ENCODE peak calls at places on chromosome 13, in five cellular contexts. One of them, this sample, is unnamed.
A peak's percentile ranks its signal among the peaks of the same experiment; 100 is the strongest.

GRCh38 chr13:95275322-95276118 is 25.7 kb downstream of the ABCC4 start:
- DNase-seq in neuronal stem cell: no peak
- DNase-seq in H9: no peak
- DNase-seq in mesenchymal stem cell: peak; percentile 73
- DNase-seq in H1: no peak
- DNase-seq in this sample: peak; percentile 17

GRCh38 chr13:105665284-105665683 is 870.2 kb downstream of the EFNB2 start:
- DNase-seq in neuronal stem cell: no peak
- DNase-seq in H9: no peak
- DNase-seq in mesenchymal stem cell: peak; percentile 58
- DNase-seq in H1: no peak
- DNase-seq in this sample: peak; percentile 17

GRCh38 chr13:40668335-40668734 is 1.9 kb upstream of the FOXO1 start:
- DNase-seq in neuronal stem cell: no peak
- DNase-seq in H9: peak; percentile 64
- DNase-seq in mesenchymal stem cell: peak; percentile 38
- DNase-seq in H1: no peak
- DNase-seq in this sample: peak; percentile 36

GRCh38 chr13:109698779-109699178 is 87.6 kb downstream of the IRS2 start:
- DNase-seq in neuronal stem cell: no peak
- DNase-seq in H9: no peak
- DNase-seq in mesenchymal stem cell: peak; percentile 78
- DNase-seq in H1: no peak
- DNase-seq in this sample: no peak

GRCh38 chr13:113151745-113152707 is 6.4 kb upstream of the PROZ start:
- DNase-seq in neuronal stem cell: no peak
- DNase-seq in H9: peak; percentile 28
- DNase-seq in mesenchymal stem cell: peak; percentile 71
- DNase-seq in H1: peak; percentile 53
- DNase-seq in this sample: no peak

GRCh38 chr13:99027260-99027659 is 49.4 kb upstream of the DOCK9 start:
- DNase-seq in neuronal stem cell: no peak
- DNase-seq in H9: no peak
- DNase-seq in mesenchymal stem cell: no peak
- DNase-seq in H1: no peak
- DNase-seq in this sample: no peak

GRCh38 chr13:20940083-20940482 is 37.5 kb upstream of the XPO4 start:
- DNase-seq in neuronal stem cell: no peak
- DNase-seq in H9: no peak
- DNase-seq in mesenchymal stem cell: peak; percentile 78
- DNase-seq in H1: no peak
- DNase-seq in this sample: peak; percentile 99

GRCh38 chr13:27404680-27405079 is 19.7 kb upstream of the GTF3A start:
- DNase-seq in neuronal stem cell: no peak
- DNase-seq in H9: no peak
- DNase-seq in mesenchymal stem cell: no peak
- DNase-seq in H1: no peak
- DNase-seq in this sample: no peak

GRCh38 chr13:76307157-76307556 is 579.0 kb downstream of the KCTD12 start:
- DNase-seq in neuronal stem cell: no peak
- DNase-seq in H9: no peak
- DNase-seq in mesenchymal stem cell: peak; percentile 59
- DNase-seq in H1: no peak
- DNase-seq in this sample: peak; percentile 81

GRCh38 chr13:110265682-110266430 is 41.1 kb downstream of the COL4A1 start:
- DNase-seq in neuronal stem cell: no peak
- DNase-seq in H9: no peak
- DNase-seq in mesenchymal stem cell: no peak
- DNase-seq in H1: peak; percentile 49
- DNase-seq in this sample: peak; percentile 98

GRCh38 chr13:93987458-93987857 is 492.0 kb downstream of the DCT start:
- DNase-seq in neuronal stem cell: no peak
- DNase-seq in H9: no peak
- DNase-seq in mesenchymal stem cell: no peak
- DNase-seq in H1: no peak
- DNase-seq in this sample: no peak

DNA sequence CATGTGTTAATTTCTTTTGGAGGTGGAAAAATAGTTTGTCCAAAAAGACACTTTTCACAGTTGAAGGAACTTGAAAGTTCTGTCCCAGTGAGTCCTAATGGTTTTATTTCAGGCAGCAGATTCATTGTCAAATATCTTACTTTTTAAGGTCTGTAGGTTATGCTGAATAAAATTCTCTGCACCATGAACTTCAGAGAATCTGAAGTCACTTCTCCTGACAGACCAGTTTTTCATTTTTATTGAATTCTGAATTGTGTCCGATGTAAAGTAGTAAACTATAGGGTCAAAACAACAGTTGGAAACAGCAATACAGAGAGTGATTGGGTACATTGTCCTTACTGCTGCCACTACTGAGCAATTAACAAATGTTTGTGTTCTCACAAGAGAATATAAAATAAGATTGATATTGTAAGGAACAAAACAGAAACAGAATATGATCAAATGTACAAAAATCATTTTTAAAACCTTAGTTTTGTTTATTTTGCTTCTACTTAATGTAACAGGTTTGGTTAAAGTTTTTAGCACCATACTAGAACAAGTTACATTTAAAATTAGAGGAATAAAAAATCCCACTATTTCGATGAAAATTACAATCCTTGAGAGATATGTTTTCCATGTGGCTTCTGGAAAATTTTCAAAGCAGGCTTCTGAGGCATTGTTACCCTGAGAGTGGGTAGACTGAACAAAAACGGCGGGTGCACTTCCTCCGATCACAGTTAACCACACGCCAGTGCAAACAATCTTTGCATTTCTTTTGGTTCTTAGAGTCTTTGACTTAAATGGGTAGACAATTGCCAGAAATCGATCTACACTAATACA is 1.4 kb downstream of the LPAR6 start:
- DNase-seq in neuronal stem cell: no peak
- DNase-seq in H9: no peak
- DNase-seq in mesenchymal stem cell: peak; percentile 37
- DNase-seq in H1: no peak
- DNase-seq in this sample: no peak
- H3K4me2 ChIP-seq in neuronal stem cell: no peak overlapping the region
- H3K4me2 ChIP-seq in H9: peak overlapping the region; percentile 66
- H3K4me2 ChIP-seq in mesenchymal stem cell: peak overlapping the region; percentile 66
- H3K4me2 ChIP-seq in H1: peak overlapping the region; percentile 37
- H3K4me2 ChIP-seq in this sample: peak overlapping the region; percentile 62

GRCh38 chr13:29301027-29301426 is 294.5 kb downstream of the SLC7A1 start:
- DNase-seq in neuronal stem cell: no peak
- DNase-seq in H9: peak; percentile 34
- DNase-seq in mesenchymal stem cell: no peak
- DNase-seq in H1: peak; percentile 52
- DNase-seq in this sample: no peak

GRCh38 chr13:29304148-29304547 is 291.3 kb downstream of the SLC7A1 start:
- DNase-seq in neuronal stem cell: no peak
- DNase-seq in H9: no peak
- DNase-seq in mesenchymal stem cell: no peak
- DNase-seq in H1: no peak
- DNase-seq in this sample: no peak
- H3K9me3 ChIP-seq in neuronal stem cell: no peaks in the 10 kb centered on the region
- H3K9me3 ChIP-seq in H9: no peaks in the 10 kb centered on the region
- H3K9me3 ChIP-seq in mesenchymal stem cell: peaks cover 38% of the 10 kb centered on the region
- H3K9me3 ChIP-seq in H1: peaks cover 23% of the 10 kb centered on the region
- H3K9me3 ChIP-seq in this sample: peaks cover 7% of the 10 kb centered on the region

DNA sequence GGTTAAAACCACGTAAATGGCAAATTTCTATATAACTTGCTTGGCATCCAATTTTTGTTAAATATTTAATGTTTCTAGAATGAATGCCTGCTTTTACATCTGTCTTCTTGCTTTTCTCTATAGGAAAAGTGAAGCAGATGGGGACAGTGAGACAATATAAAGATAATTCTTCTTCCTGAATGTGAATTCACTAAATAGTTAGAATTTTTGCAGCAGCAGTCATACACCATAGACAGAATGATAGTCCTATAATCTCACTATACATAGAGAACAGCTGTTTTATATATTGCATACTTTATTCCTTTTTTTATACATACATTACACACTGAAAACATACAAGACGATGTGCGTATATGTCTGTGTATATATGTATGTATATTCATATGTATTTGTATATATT is 1127.3 kb downstream of the PCDH9 start:
- DNase-seq in neuronal stem cell: no peak
- DNase-seq in H9: no peak
- DNase-seq in mesenchymal stem cell: peak; percentile 2
- DNase-seq in H1: no peak
- DNase-seq in this sample: no peak
- H2BK12ac ChIP-seq in neuronal stem cell: no peak overlapping the region
- H2BK12ac ChIP-seq in H9: no peak overlapping the region
- H2BK12ac ChIP-seq in mesenchymal stem cell: no peak overlapping the region
- H2BK12ac ChIP-seq in H1: no peak overlapping the region
- H2BK12ac ChIP-seq in this sample: no peak overlapping the region

GRCh38 chr13:100790405-100790804 is 115.8 kb upstream of the TMTC4 start:
- DNase-seq in neuronal stem cell: no peak
- DNase-seq in H9: no peak
- DNase-seq in mesenchymal stem cell: no peak
- DNase-seq in H1: no peak
- DNase-seq in this sample: no peak

GRCh38 chr13:100789968-100790367 is 115.4 kb upstream of the TMTC4 start:
- DNase-seq in neuronal stem cell: no peak
- DNase-seq in H9: no peak
- DNase-seq in mesenchymal stem cell: peak; percentile 30
- DNase-seq in H1: no peak
- DNase-seq in this sample: no peak

GRCh38 chr13:100789025-100789424 is 114.4 kb upstream of the TMTC4 start:
- DNase-seq in neuronal stem cell: no peak
- DNase-seq in H9: no peak
- DNase-seq in mesenchymal stem cell: no peak
- DNase-seq in H1: no peak
- DNase-seq in this sample: no peak

GRCh38 chr13:100788540-100788939 is 113.9 kb upstream of the TMTC4 start:
- DNase-seq in neuronal stem cell: no peak
- DNase-seq in H9: no peak
- DNase-seq in mesenchymal stem cell: no peak
- DNase-seq in H1: no peak
- DNase-seq in this sample: no peak

DNA sequence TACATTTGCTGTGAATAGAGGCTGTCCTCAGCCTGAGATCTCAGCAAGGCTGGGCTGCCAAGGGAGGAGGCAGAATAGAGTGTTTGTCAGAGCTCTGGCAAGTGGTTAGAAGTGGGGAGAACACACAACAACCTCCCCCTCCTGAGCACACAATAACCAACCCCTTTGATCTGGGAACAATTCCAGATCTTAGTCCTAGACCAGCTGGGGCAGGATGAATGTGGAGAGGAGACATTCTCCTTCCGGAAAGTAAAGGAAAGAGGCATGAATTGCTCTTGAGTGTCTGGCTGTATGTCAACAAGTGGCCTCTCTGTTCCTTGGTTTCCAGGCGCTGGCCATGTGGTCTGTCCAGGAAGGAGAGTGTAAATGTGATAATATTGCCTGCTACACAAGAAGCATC is 114.9 kb upstream of the TMTC4 start:
- DNase-seq in neuronal stem cell: no peak
- DNase-seq in H9: no peak
- DNase-seq in mesenchymal stem cell: peak; percentile 61
- DNase-seq in H1: no peak
- DNase-seq in this sample: no peak
- H3K4me2 ChIP-seq in neuronal stem cell: no peak overlapping the region
- H3K4me2 ChIP-seq in H9: no peak overlapping the region
- H3K4me2 ChIP-seq in mesenchymal stem cell: no peak overlapping the region
- H3K4me2 ChIP-seq in H1: no peak overlapping the region
- H3K4me2 ChIP-seq in this sample: no peak overlapping the region

DNA sequence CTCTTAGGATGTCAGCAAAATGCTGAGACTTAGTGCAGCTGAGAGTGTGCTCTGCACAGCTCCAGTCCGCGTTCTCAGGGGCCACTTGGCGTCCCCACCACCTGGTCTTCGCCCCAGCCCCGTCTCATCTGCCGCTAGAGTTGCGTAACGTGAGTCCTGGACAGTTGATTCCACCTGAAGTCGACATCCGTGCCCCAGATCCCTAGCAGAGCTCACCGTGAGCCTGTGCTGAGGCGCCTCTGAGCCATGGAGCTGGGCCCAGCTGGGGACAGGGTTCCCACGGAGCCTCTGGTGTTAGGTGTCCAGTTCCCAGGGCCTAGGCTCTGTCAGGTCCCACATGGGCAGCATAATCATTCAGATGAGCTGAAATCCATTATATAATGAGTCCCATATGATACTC is 147.1 kb upstream of the SOX1 start:
- DNase-seq in neuronal stem cell: no peak
- DNase-seq in H9: peak; percentile 25
- DNase-seq in mesenchymal stem cell: no peak
- DNase-seq in H1: no peak
- DNase-seq in this sample: no peak
- H3K9me3 ChIP-seq in neuronal stem cell: no peaks in the 10 kb centered on the region
- H3K9me3 ChIP-seq in H9: no peaks in the 10 kb centered on the region
- H3K9me3 ChIP-seq in mesenchymal stem cell: no peaks in the 10 kb centered on the region
- H3K9me3 ChIP-seq in H1: no peaks in the 10 kb centered on the region
- H3K9me3 ChIP-seq in this sample: no peaks in the 10 kb centered on the region

DNA sequence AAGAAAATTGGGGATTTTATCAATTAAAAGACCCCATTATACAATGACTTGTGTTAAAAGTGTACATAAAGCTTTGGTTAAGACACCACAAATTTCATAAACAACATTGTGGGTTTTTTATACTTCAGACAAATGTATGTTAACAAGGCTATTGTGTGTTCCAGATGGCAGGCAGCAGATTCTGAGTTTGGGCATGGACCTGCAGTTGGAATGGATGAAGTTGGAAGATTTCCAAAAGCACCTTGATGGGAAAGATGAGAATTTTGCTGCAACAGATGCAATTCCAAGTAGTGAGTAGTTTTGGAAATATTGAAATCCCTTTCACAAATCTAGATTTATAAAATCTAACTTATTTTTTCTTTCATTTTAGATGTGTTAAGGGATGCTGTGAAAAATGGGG is 25.4 kb downstream of the MPHOSPH8 start:
- DNase-seq in neuronal stem cell: no peak
- DNase-seq in H9: no peak
- DNase-seq in mesenchymal stem cell: no peak
- DNase-seq in H1: no peak
- DNase-seq in this sample: no peak
- H2BK12ac ChIP-seq in neuronal stem cell: no peak overlapping the region
- H2BK12ac ChIP-seq in H9: no peak overlapping the region
- H2BK12ac ChIP-seq in mesenchymal stem cell: no peak overlapping the region
- H2BK12ac ChIP-seq in H1: no peak overlapping the region
- H2BK12ac ChIP-seq in this sample: no peak overlapping the region